ENCODE peak calls at places on chromosomes 13 and 19, in ten cellular contexts. One of them, this sample, is unnamed.

GRCh38 chr19:45767410-45767880 is 1.6 kb downstream of the SIX5 start:
- DNase-seq in HFFc6: peak
- DNase-seq in heart right ventricle: peak
- DNase-seq in caudate nucleus: no peak
- DNase-seq in astrocyte of the hippocampus: peak
- DNase-seq in right cardiac atrium: peak
- DNase-seq in right lobe of liver: peak
- DNase-seq in left cardiac atrium: peak
- DNase-seq in stimulated activated naive B cell treated with anti-CD40 and anti-IgM and Interleukin-4, amounts not matched to agents 10 μg/mL and 1 μg/mL and 100 μg/mL, for 72 hours: no peak
- DNase-seq in H9: peak
- DNase-seq in this sample: no peak

GRCh38 chr19:20661150-20661819 is at the start of gene ZNF626:
- DNase-seq in HFFc6: peak
- DNase-seq in heart right ventricle: peak
- DNase-seq in caudate nucleus: peak
- DNase-seq in astrocyte of the hippocampus: peak
- DNase-seq in right cardiac atrium: peak
- DNase-seq in right lobe of liver: peak
- DNase-seq in left cardiac atrium: peak
- DNase-seq in stimulated activated naive B cell treated with anti-CD40 and anti-IgM and Interleukin-4, amounts not matched to agents 10 μg/mL and 1 μg/mL and 100 μg/mL, for 72 hours: peak
- DNase-seq in H9: peak
- DNase-seq in this sample: peak

GRCh38 chr19:39402417-39403297 is 4.0 kb upstream of the ZFP36 start:
- DNase-seq in HFFc6: peak
- DNase-seq in heart right ventricle: peak
- DNase-seq in caudate nucleus: peak
- DNase-seq in astrocyte of the hippocampus: peak
- DNase-seq in right cardiac atrium: peak
- DNase-seq in right lobe of liver: peak
- DNase-seq in left cardiac atrium: peak
- DNase-seq in stimulated activated naive B cell treated with anti-CD40 and anti-IgM and Interleukin-4, amounts not matched to agents 10 μg/mL and 1 μg/mL and 100 μg/mL, for 72 hours: peak
- DNase-seq in H9: peak
- DNase-seq in this sample: peak

GRCh38 chr13:28421674-28422410 is 73.1 kb downstream of the FLT1 start:
- DNase-seq in HFFc6: no peak
- DNase-seq in heart right ventricle: no peak
- DNase-seq in caudate nucleus: no peak
- DNase-seq in astrocyte of the hippocampus: no peak
- DNase-seq in right cardiac atrium: no peak
- DNase-seq in right lobe of liver: no peak
- DNase-seq in left cardiac atrium: no peak
- DNase-seq in stimulated activated naive B cell treated with anti-CD40 and anti-IgM and Interleukin-4, amounts not matched to agents 10 μg/mL and 1 μg/mL and 100 μg/mL, for 72 hours: no peak
- DNase-seq in H9: no peak
- DNase-seq in this sample: no peak

GRCh38 chr13:113800576-113800926 is 41.5 kb downstream of the TMEM255B start:
- DNase-seq in HFFc6: no peak
- DNase-seq in heart right ventricle: no peak
- DNase-seq in caudate nucleus: no peak
- DNase-seq in astrocyte of the hippocampus: no peak
- DNase-seq in right cardiac atrium: no peak
- DNase-seq in right lobe of liver: no peak
- DNase-seq in left cardiac atrium: no peak
- DNase-seq in stimulated activated naive B cell treated with anti-CD40 and anti-IgM and Interleukin-4, amounts not matched to agents 10 μg/mL and 1 μg/mL and 100 μg/mL, for 72 hours: no peak
- DNase-seq in H9: no peak
- DNase-seq in this sample: no peak

GRCh38 chr13:44692173-44692713 is 116.1 kb upstream of the TSC22D1 start:
- DNase-seq in HFFc6: peak
- DNase-seq in heart right ventricle: no peak
- DNase-seq in caudate nucleus: no peak
- DNase-seq in astrocyte of the hippocampus: no peak
- DNase-seq in right cardiac atrium: no peak
- DNase-seq in right lobe of liver: no peak
- DNase-seq in left cardiac atrium: no peak
- DNase-seq in stimulated activated naive B cell treated with anti-CD40 and anti-IgM and Interleukin-4, amounts not matched to agents 10 μg/mL and 1 μg/mL and 100 μg/mL, for 72 hours: peak
- DNase-seq in H9: peak
- DNase-seq in this sample: no peak

GRCh38 chr19:12723643-12724426 is at the start of gene TNPO2:
- DNase-seq in HFFc6: peak
- DNase-seq in heart right ventricle: peak
- DNase-seq in caudate nucleus: peak
- DNase-seq in astrocyte of the hippocampus: peak
- DNase-seq in right cardiac atrium: peak
- DNase-seq in right lobe of liver: peak
- DNase-seq in left cardiac atrium: peak
- DNase-seq in stimulated activated naive B cell treated with anti-CD40 and anti-IgM and Interleukin-4, amounts not matched to agents 10 μg/mL and 1 μg/mL and 100 μg/mL, for 72 hours: peak
- DNase-seq in H9: peak
- DNase-seq in this sample: no peak

GRCh38 chr13:74305876-74306275 is 171.7 kb upstream of the KLF12 start:
- DNase-seq in HFFc6: no peak
- DNase-seq in heart right ventricle: no peak
- DNase-seq in caudate nucleus: no peak
- DNase-seq in astrocyte of the hippocampus: peak
- DNase-seq in right cardiac atrium: no peak
- DNase-seq in right lobe of liver: no peak
- DNase-seq in left cardiac atrium: no peak
- DNase-seq in stimulated activated naive B cell treated with anti-CD40 and anti-IgM and Interleukin-4, amounts not matched to agents 10 μg/mL and 1 μg/mL and 100 μg/mL, for 72 hours: no peak
- DNase-seq in H9: peak
- DNase-seq in this sample: no peak

GRCh38 chr19:9793051-9793591 is 24.6 kb upstream of the ZNF846 start:
- DNase-seq in HFFc6: no peak
- DNase-seq in heart right ventricle: peak
- DNase-seq in caudate nucleus: peak
- DNase-seq in astrocyte of the hippocampus: peak
- DNase-seq in right cardiac atrium: peak
- DNase-seq in right lobe of liver: peak
- DNase-seq in left cardiac atrium: peak
- DNase-seq in stimulated activated naive B cell treated with anti-CD40 and anti-IgM and Interleukin-4, amounts not matched to agents 10 μg/mL and 1 μg/mL and 100 μg/mL, for 72 hours: no peak
- DNase-seq in H9: no peak
- DNase-seq in this sample: no peak

GRCh38 chr13:74825170-74825948 is 656.6 kb downstream of the TBC1D4 start:
- DNase-seq in HFFc6: peak
- DNase-seq in heart right ventricle: no peak
- DNase-seq in caudate nucleus: no peak
- DNase-seq in astrocyte of the hippocampus: peak
- DNase-seq in right cardiac atrium: no peak
- DNase-seq in right lobe of liver: no peak
- DNase-seq in left cardiac atrium: no peak
- DNase-seq in stimulated activated naive B cell treated with anti-CD40 and anti-IgM and Interleukin-4, amounts not matched to agents 10 μg/mL and 1 μg/mL and 100 μg/mL, for 72 hours: no peak
- DNase-seq in H9: no peak
- DNase-seq in this sample: no peak

GRCh38 chr19:42114412-42114811 is 17.8 kb downstream of the POU2F2 start:
- DNase-seq in HFFc6: no peak
- DNase-seq in heart right ventricle: no peak
- DNase-seq in caudate nucleus: no peak
- DNase-seq in astrocyte of the hippocampus: no peak
- DNase-seq in right cardiac atrium: no peak
- DNase-seq in right lobe of liver: no peak
- DNase-seq in left cardiac atrium: no peak
- DNase-seq in stimulated activated naive B cell treated with anti-CD40 and anti-IgM and Interleukin-4, amounts not matched to agents 10 μg/mL and 1 μg/mL and 100 μg/mL, for 72 hours: peak
- DNase-seq in H9: peak
- DNase-seq in this sample: no peak

GRCh38 chr19:46678110-46678732 is 17.2 kb upstream of the DACT3 start:
- DNase-seq in HFFc6: no peak
- DNase-seq in heart right ventricle: no peak
- DNase-seq in caudate nucleus: no peak
- DNase-seq in astrocyte of the hippocampus: no peak
- DNase-seq in right cardiac atrium: peak
- DNase-seq in right lobe of liver: no peak
- DNase-seq in left cardiac atrium: peak
- DNase-seq in stimulated activated naive B cell treated with anti-CD40 and anti-IgM and Interleukin-4, amounts not matched to agents 10 μg/mL and 1 μg/mL and 100 μg/mL, for 72 hours: peak
- DNase-seq in H9: peak
- DNase-seq in this sample: no peak

GRCh38 chr13:112603641-112604220 is 15.8 kb upstream of the TUBGCP3 start:
- DNase-seq in HFFc6: peak
- DNase-seq in heart right ventricle: no peak
- DNase-seq in caudate nucleus: no peak
- DNase-seq in astrocyte of the hippocampus: peak
- DNase-seq in right cardiac atrium: no peak
- DNase-seq in right lobe of liver: no peak
- DNase-seq in left cardiac atrium: no peak
- DNase-seq in stimulated activated naive B cell treated with anti-CD40 and anti-IgM and Interleukin-4, amounts not matched to agents 10 μg/mL and 1 μg/mL and 100 μg/mL, for 72 hours: no peak
- DNase-seq in H9: no peak
- DNase-seq in this sample: no peak

GRCh38 chr13:104900186-104900817 is 1635.2 kb downstream of the EFNB2 start:
- DNase-seq in HFFc6: no peak
- DNase-seq in heart right ventricle: no peak
- DNase-seq in caudate nucleus: no peak
- DNase-seq in astrocyte of the hippocampus: peak
- DNase-seq in right cardiac atrium: no peak
- DNase-seq in right lobe of liver: no peak
- DNase-seq in left cardiac atrium: no peak
- DNase-seq in stimulated activated naive B cell treated with anti-CD40 and anti-IgM and Interleukin-4, amounts not matched to agents 10 μg/mL and 1 μg/mL and 100 μg/mL, for 72 hours: no peak
- DNase-seq in H9: no peak
- DNase-seq in this sample: no peak

GRCh38 chr19:44512326-44513298 is 12.3 kb upstream of the ZNF180 start:
- DNase-seq in HFFc6: peak
- DNase-seq in heart right ventricle: no peak
- DNase-seq in caudate nucleus: no peak
- DNase-seq in astrocyte of the hippocampus: peak
- DNase-seq in right cardiac atrium: no peak
- DNase-seq in right lobe of liver: no peak
- DNase-seq in left cardiac atrium: no peak
- DNase-seq in stimulated activated naive B cell treated with anti-CD40 and anti-IgM and Interleukin-4, amounts not matched to agents 10 μg/mL and 1 μg/mL and 100 μg/mL, for 72 hours: no peak
- DNase-seq in H9: peak
- DNase-seq in this sample: no peak

GRCh38 chr13:24995225-24995804 is 100.6 kb upstream of the PABPC3 start:
- DNase-seq in HFFc6: peak
- DNase-seq in heart right ventricle: no peak
- DNase-seq in caudate nucleus: peak
- DNase-seq in astrocyte of the hippocampus: peak
- DNase-seq in right cardiac atrium: peak
- DNase-seq in right lobe of liver: peak
- DNase-seq in left cardiac atrium: peak
- DNase-seq in stimulated activated naive B cell treated with anti-CD40 and anti-IgM and Interleukin-4, amounts not matched to agents 10 μg/mL and 1 μg/mL and 100 μg/mL, for 72 hours: peak
- DNase-seq in H9: peak
- DNase-seq in this sample: peak

GRCh38 chr13:75788494-75788991 is 152.4 kb downstream of the LMO7 start:
- DNase-seq in HFFc6: peak
- DNase-seq in heart right ventricle: peak
- DNase-seq in caudate nucleus: no peak
- DNase-seq in astrocyte of the hippocampus: no peak
- DNase-seq in right cardiac atrium: peak
- DNase-seq in right lobe of liver: no peak
- DNase-seq in left cardiac atrium: peak
- DNase-seq in stimulated activated naive B cell treated with anti-CD40 and anti-IgM and Interleukin-4, amounts not matched to agents 10 μg/mL and 1 μg/mL and 100 μg/mL, for 72 hours: no peak
- DNase-seq in H9: no peak
- DNase-seq in this sample: no peak

GRCh38 chr19:16449330-16449961 is 22.3 kb downstream of the EPS15L1 start:
- DNase-seq in HFFc6: peak
- DNase-seq in heart right ventricle: no peak
- DNase-seq in caudate nucleus: no peak
- DNase-seq in astrocyte of the hippocampus: peak
- DNase-seq in right cardiac atrium: no peak
- DNase-seq in right lobe of liver: no peak
- DNase-seq in left cardiac atrium: no peak
- DNase-seq in stimulated activated naive B cell treated with anti-CD40 and anti-IgM and Interleukin-4, amounts not matched to agents 10 μg/mL and 1 μg/mL and 100 μg/mL, for 72 hours: peak
- DNase-seq in H9: no peak
- DNase-seq in this sample: no peak

GRCh38 chr19:34675250-34675649 is 1.7 kb downstream of the SCGB2B2 start:
- DNase-seq in HFFc6: no peak
- DNase-seq in heart right ventricle: no peak
- DNase-seq in caudate nucleus: no peak
- DNase-seq in astrocyte of the hippocampus: no peak
- DNase-seq in right cardiac atrium: no peak
- DNase-seq in right lobe of liver: no peak
- DNase-seq in left cardiac atrium: no peak
- DNase-seq in stimulated activated naive B cell treated with anti-CD40 and anti-IgM and Interleukin-4, amounts not matched to agents 10 μg/mL and 1 μg/mL and 100 μg/mL, for 72 hours: no peak
- DNase-seq in H9: no peak
- DNase-seq in this sample: no peak

GRCh38 chr13:30907167-30907761 is 1.2 kb downstream of the MEDAG start:
- DNase-seq in HFFc6: no peak
- DNase-seq in heart right ventricle: no peak
- DNase-seq in caudate nucleus: no peak
- DNase-seq in astrocyte of the hippocampus: peak
- DNase-seq in right cardiac atrium: no peak
- DNase-seq in right lobe of liver: no peak
- DNase-seq in left cardiac atrium: no peak
- DNase-seq in stimulated activated naive B cell treated with anti-CD40 and anti-IgM and Interleukin-4, amounts not matched to agents 10 μg/mL and 1 μg/mL and 100 μg/mL, for 72 hours: no peak
- DNase-seq in H9: no peak
- DNase-seq in this sample: no peak

GRCh38 chr19:35155441-35155840 is 906 bp downstream of the FXYD5 start:
- DNase-seq in HFFc6: no peak
- DNase-seq in heart right ventricle: no peak
- DNase-seq in caudate nucleus: no peak
- DNase-seq in astrocyte of the hippocampus: no peak
- DNase-seq in right cardiac atrium: peak
- DNase-seq in right lobe of liver: no peak
- DNase-seq in left cardiac atrium: no peak
- DNase-seq in stimulated activated naive B cell treated with anti-CD40 and anti-IgM and Interleukin-4, amounts not matched to agents 10 μg/mL and 1 μg/mL and 100 μg/mL, for 72 hours: no peak
- DNase-seq in H9: no peak
- DNase-seq in this sample: no peak

GRCh38 chr13:113091891-113092775 is 13.5 kb upstream of the F7 start:
- DNase-seq in HFFc6: no peak
- DNase-seq in heart right ventricle: no peak
- DNase-seq in caudate nucleus: no peak
- DNase-seq in astrocyte of the hippocampus: no peak
- DNase-seq in right cardiac atrium: peak
- DNase-seq in right lobe of liver: peak
- DNase-seq in left cardiac atrium: peak
- DNase-seq in stimulated activated naive B cell treated with anti-CD40 and anti-IgM and Interleukin-4, amounts not matched to agents 10 μg/mL and 1 μg/mL and 100 μg/mL, for 72 hours: no peak
- DNase-seq in H9: no peak
- DNase-seq in this sample: no peak

GRCh38 chr13:98543380-98544104 is 33.4 kb downstream of the STK24 start:
- DNase-seq in HFFc6: no peak
- DNase-seq in heart right ventricle: no peak
- DNase-seq in caudate nucleus: no peak
- DNase-seq in astrocyte of the hippocampus: no peak
- DNase-seq in right cardiac atrium: no peak
- DNase-seq in right lobe of liver: no peak
- DNase-seq in left cardiac atrium: no peak
- DNase-seq in stimulated activated naive B cell treated with anti-CD40 and anti-IgM and Interleukin-4, amounts not matched to agents 10 μg/mL and 1 μg/mL and 100 μg/mL, for 72 hours: no peak
- DNase-seq in H9: no peak
- DNase-seq in this sample: no peak

GRCh38 chr19:43078311-43078710 is 4.2 kb downstream of the PSG2 start:
- DNase-seq in HFFc6: peak
- DNase-seq in heart right ventricle: no peak
- DNase-seq in caudate nucleus: no peak
- DNase-seq in astrocyte of the hippocampus: peak
- DNase-seq in right cardiac atrium: no peak
- DNase-seq in right lobe of liver: no peak
- DNase-seq in left cardiac atrium: no peak
- DNase-seq in stimulated activated naive B cell treated with anti-CD40 and anti-IgM and Interleukin-4, amounts not matched to agents 10 μg/mL and 1 μg/mL and 100 μg/mL, for 72 hours: no peak
- DNase-seq in H9: no peak
- DNase-seq in this sample: no peak